ENCODE peak calls at places on chromosome 22, in five cellular contexts. W is aorta, I is left ventricle myocardium inferior, A is RWPE1, G is brain microvascular endothelial cell. D is an unnamed sample.
A peak's percentile ranks its signal among the peaks of the same experiment; 100 is the strongest.

GRCh38 chr22:25712661-25713400 is 29.2 kb upstream of the MYO18B start:
- DNase-seq in W (no peak), I (no peak), G (no peak), A (no peak), D (no peak)

GRCh38 chr22:23404689-23405365 is 175.3 kb downstream of the IGLL1 start:
- DNase-seq in A (no peak), G (peak; percentile 13), I (no peak), W (peak; percentile 69), D (no peak)

GRCh38 chr22:23178512-23179254 is 1.6 kb upstream of the BCR start:
- DNase-seq in W (peak; percentile 91), I (peak; percentile 64), G (peak; percentile 40), A (peak; percentile 67), D (no peak)

GRCh38 chr22:40345271-40345670 is 1.0 kb upstream of the ADSL start:
- DNase-seq in I (no peak), A (no peak), W (no peak), G (no peak), D (no peak)

GRCh38 chr22:29037340-29037932 is 24.2 kb downstream of the C22orf31 start:
- DNase-seq in W (no peak), G (no peak), A (no peak), I (no peak), D (no peak)

GRCh38 chr22:23466351-23466750 is 113.7 kb downstream of the IGLL1 start:
- DNase-seq in W (no peak), A (no peak), G (no peak), I (no peak), D (no peak)

GRCh38 chr22:23180893-23181762 is 819 bp downstream of the BCR start:
- DNase-seq in I (peak; percentile 22), A (no peak), W (peak; percentile 83), G (no peak), D (no peak)

GRCh38 chr22:41021039-41021654 is 70.0 kb downstream of the RBX1 start:
- DNase-seq in W (no peak), G (no peak), A (peak; percentile 6), I (peak; percentile 14), D (no peak)

GRCh38 chr22:42292726-42293520 is 22.5 kb upstream of the TCF20 start:
- DNase-seq in W (no peak), I (no peak), A (no peak), G (no peak), D (no peak)

GRCh38 chr22:23652286-23652685 is 20.2 kb upstream of the DRICH1 start:
- DNase-seq in W (peak; percentile 40), I (no peak), A (no peak), G (no peak), D (no peak)

GRCh38 chr22:34111210-34111824 is 191.0 kb upstream of the LARGE1 start:
- DNase-seq in I (no peak), G (no peak), A (peak; percentile 0), W (no peak), D (no peak)

GRCh38 chr22:37181681-37182080 is 6.4 kb downstream of the C1QTNF6 start:
- DNase-seq in I (no peak), G (no peak), W (no peak), A (no peak), D (no peak)

GRCh38 chr22:26713823-26714449 is 56.5 kb downstream of the MIAT start:
- DNase-seq in W (no peak), I (no peak), A (no peak), G (peak; percentile 69), D (no peak)

GRCh38 chr22:48101704-48102103 is 1339.3 kb downstream of the TBC1D22A start:
- DNase-seq in A (no peak), G (no peak), W (peak; percentile 67), I (no peak), D (no peak)

GRCh38 chr22:25758316-25758715 is 16.3 kb downstream of the MYO18B start:
- DNase-seq in A (no peak), W (no peak), G (no peak), I (no peak), D (no peak)

GRCh38 chr22:26072611-26073010 is 96.7 kb upstream of the SEZ6L start:
- DNase-seq in W (no peak), A (no peak), G (no peak), I (no peak), D (no peak)

GRCh38 chr22:37566329-37566837 is 6.1 kb downstream of the CDC42EP1 start:
- DNase-seq in G (no peak), I (no peak), W (no peak), A (no peak), D (no peak)

GRCh38 chr22:25170426-25170980 is 29.2 kb upstream of the CRYBB3 start:
- DNase-seq in A (no peak), G (no peak), W (no peak), I (no peak), D (no peak)

GRCh38 chr22:36510966-36511881 is 4.4 kb upstream of the FOXRED2 start:
- DNase-seq in G (peak; percentile 51), I (no peak), W (no peak), A (peak; percentile 30), D (no peak)

DNA sequence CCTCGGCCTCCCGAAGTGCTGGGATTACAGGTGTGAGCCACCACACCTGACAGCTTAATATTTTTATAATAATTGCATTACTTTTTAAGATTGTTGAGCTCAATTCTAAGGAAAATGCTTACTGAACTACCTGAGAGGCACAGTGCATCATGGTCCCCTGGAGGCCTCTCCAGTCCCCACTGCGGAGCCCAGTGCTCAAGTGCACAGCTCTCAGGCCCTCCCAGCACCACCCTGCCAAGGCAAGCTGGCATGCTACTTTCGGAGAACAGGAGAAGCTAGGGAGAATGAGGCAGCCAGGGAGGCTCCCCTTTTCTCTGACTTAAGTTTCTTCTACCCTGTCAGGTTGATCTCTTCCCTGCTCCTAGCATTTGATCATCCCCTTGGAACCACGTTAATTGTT is 64.2 kb upstream of the CECR2 start:
- DNase-seq in I (no peak), G (no peak), W (no peak), A (no peak), D (no peak)
- H3K27ac ChIP-seq in I (no peak overlapping the region), G (no peak overlapping the region), W (no peak overlapping the region), A (no peak overlapping the region), D (no peak overlapping the region)

DNA sequence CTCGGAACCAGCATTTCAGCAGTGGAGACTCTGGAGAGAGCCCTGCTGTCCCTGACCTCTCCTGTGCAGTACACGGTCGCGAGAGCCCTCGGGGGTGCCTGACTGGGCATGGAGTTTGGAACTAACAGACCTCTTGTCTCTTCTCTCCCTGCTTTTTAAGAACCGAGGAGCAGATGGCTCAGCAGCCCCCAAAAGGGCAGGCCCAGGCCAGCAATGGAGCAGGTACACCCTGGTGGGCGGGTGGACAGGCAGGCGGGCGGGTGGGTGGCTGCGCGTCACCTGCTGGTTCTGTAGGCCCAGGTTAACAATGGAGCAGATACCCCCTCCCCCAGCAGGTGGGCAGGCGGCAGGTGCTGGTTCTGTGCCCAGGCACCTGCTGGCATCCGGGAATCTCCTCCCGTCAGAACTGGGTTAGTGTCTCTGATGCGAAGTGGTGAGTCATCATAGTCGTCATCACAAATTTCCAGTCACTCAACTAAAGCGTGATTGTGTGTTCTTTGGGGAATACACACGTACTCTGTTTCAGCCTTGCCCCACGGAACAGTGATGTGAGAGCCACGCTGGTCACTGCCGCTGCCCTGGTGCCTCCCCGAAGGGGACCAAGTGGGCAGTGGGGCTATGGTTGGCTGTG is 41.1 kb downstream of the GRAMD4 start:
- DNase-seq in I (no peak), A (peak; percentile 63), G (peak; percentile 66), W (no peak), D (peak; percentile 44)
- H3K27ac ChIP-seq in I (peak overlapping the region; percentile 28), A (peak overlapping the region; percentile 48), G (no peak overlapping the region), W (no peak overlapping the region), D (no peak overlapping the region)

GRCh38 chr22:31646186-31647019 is 15.6 kb downstream of the PISD start:
- DNase-seq in W (no peak), A (peak; percentile 88), I (no peak), G (peak; percentile 97), D (peak; percentile 93)
- H3K27ac ChIP-seq in W (no peak overlapping the region), A (peak overlapping the region; percentile 83), I (no peak overlapping the region), G (peak overlapping the region; percentile 92), D (peak overlapping the region; percentile 98)

GRCh38 chr22:21802673-21803072 is 64.8 kb downstream of the MAPK1 start:
- DNase-seq in I (no peak), W (no peak), A (no peak), G (no peak), D (no peak)
- H3K27ac ChIP-seq in I (no peak overlapping the region), W (no peak overlapping the region), A (no peak overlapping the region), G (no peak overlapping the region), D (no peak overlapping the region)

DNA sequence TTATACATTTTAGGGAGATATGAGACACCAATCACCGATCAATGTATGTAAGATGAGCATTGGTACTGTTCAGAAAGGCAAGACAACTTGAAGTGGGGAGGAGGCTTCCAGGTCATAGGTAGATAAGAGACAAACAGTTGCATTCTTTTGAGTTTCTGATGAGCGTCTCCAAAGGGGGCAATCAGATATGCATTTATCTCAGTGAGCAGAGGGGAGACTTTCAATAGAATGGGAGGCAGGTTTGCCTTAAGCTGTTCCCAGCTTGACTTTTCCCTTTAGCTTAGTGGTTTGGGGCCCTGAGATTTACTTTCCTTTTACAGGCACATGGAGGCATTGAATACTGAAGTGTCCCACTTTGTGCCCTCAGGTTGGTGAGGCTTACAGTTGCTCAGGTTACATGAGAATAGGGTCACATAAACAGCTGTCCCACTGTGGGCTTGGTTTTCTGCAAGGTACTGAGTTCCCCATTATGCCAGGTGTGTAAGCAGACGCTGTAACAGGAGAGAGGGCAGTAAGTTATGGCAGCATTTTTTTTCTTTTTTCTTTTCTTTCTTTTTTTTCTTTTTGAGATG is 129.8 kb upstream of the SERPIND1 start:
- DNase-seq in I (no peak), W (no peak), A (no peak), G (no peak), D (no peak)
- H3K27ac ChIP-seq in I (no peak overlapping the region), W (no peak overlapping the region), A (no peak overlapping the region), G (no peak overlapping the region), D (no peak overlapping the region)

GRCh38 chr22:20145206-20145831 is 5.5 kb downstream of the CCDC188 start:
- DNase-seq in A (no peak), W (no peak), I (no peak), G (no peak), D (no peak)

GRCh38 chr22:20148414-20148813 is 2.4 kb downstream of the CCDC188 start:
- DNase-seq in I (no peak), G (no peak), W (no peak), A (no peak), D (no peak)

GRCh38 chr22:20145832-20146223 is 5.0 kb downstream of the CCDC188 start:
- DNase-seq in A (no peak), W (no peak), I (no peak), G (no peak), D (no peak)

GRCh38 chr22:20147286-20147988 is 3.4 kb downstream of the CCDC188 start:
- DNase-seq in W (no peak), A (no peak), G (no peak), I (no peak), D (no peak)

DNA sequence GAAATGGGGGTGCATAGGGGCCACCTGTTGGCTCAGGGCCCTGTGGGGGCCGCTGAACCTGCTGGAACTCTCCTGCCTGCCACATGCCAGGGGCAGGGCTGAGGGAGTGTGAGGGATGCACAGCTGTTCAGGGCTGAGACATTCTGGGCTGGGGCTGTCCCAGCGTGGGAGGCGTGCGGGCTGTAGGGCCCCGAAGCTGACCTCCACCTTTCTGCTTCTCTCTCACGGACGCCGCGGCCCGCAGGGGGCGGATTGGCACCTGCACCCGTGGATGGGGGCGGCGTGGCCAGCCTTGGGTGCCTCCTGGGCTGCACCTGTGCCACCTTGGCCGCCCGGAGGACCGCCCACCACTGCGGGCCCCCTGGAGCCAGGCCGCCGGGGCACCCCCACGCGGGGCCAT is 4.1 kb downstream of the CCDC188 start:
- DNase-seq in G (no peak), W (no peak), A (no peak), I (no peak), D (no peak)
- H3K27ac ChIP-seq in G (no peak overlapping the region), W (no peak overlapping the region), A (no peak overlapping the region), I (no peak overlapping the region), D (no peak overlapping the region)

GRCh38 chr22:45096256-45096907 is 67.3 kb upstream of the NUP50 start:
- DNase-seq in G (peak; percentile 59), W (peak; percentile 67), I (no peak), A (peak; percentile 71), D (no peak)
- H3K27ac ChIP-seq in G (no peak overlapping the region), W (no peak overlapping the region), I (no peak overlapping the region), A (no peak overlapping the region), D (no peak overlapping the region)